ENCODE peak calls at places on chromosomes 16 and 17, in six cellular contexts. V is iPS DF 19.7, N is fibroblast of the conjunctiva, M is kidney epithelial cell, L is left ventricle myocardium superior, E is AG10803. C is an unnamed sample.

GRCh38 chr17:10125761-10126553 is 72.4 kb downstream of the GAS7 start:
- DNase-seq in V (no peak), N (no peak), M (no peak), L (peak), E (peak), C (no peak)

GRCh38 chr16:56956756-56957155 is 5.0 kb upstream of the CETP start:
- DNase-seq in V (no peak), N (no peak), M (no peak), L (no peak), E (no peak), C (no peak)

GRCh38 chr16:72241930-72242329 is 70.0 kb upstream of the PMFBP1 start:
- DNase-seq in V (no peak), N (peak), M (no peak), L (no peak), E (peak), C (peak)

GRCh38 chr17:14320734-14321475 is 20.0 kb downstream of the HS3ST3B1 start:
- DNase-seq in V (no peak), N (no peak), M (no peak), L (no peak), E (no peak), C (no peak)

GRCh38 chr16:69187387-69187890 is 475 bp downstream of the SNTB2 start:
- DNase-seq in V (no peak), N (no peak), M (no peak), L (peak), E (peak), C (peak)

GRCh38 chr16:27359615-27360014 is 42.4 kb upstream of the IL21R start:
- DNase-seq in V (no peak), N (no peak), M (no peak), L (no peak), E (no peak), C (no peak)

GRCh38 chr16:2077696-2078095 is 29.9 kb downstream of the TSC2 start:
- DNase-seq in V (no peak), N (no peak), M (no peak), L (no peak), E (no peak), C (no peak)

GRCh38 chr16:56946767-56947603 is 14.8 kb upstream of the CETP start:
- DNase-seq in V (no peak), N (no peak), M (no peak), L (no peak), E (no peak), C (no peak)

GRCh38 chr16:87661561-87661960 is 59.3 kb downstream of the JPH3 start:
- DNase-seq in V (no peak), N (no peak), M (no peak), L (peak), E (peak), C (peak)

GRCh38 chr16:27455700-27456099 is 53.7 kb downstream of the IL21R start:
- DNase-seq in V (no peak), N (no peak), M (no peak), L (peak), E (no peak), C (no peak)

GRCh38 chr16:63361032-63361624 is 1324.9 kb upstream of the CDH8 start:
- DNase-seq in V (peak), N (peak), M (peak), L (no peak), E (peak), C (peak)

GRCh38 chr17:8142158-8142886 is 9.9 kb downstream of the PER1 start:
- DNase-seq in V (no peak), N (no peak), M (no peak), L (no peak), E (no peak), C (no peak)

GRCh38 chr16:84467709-84468108 is 36.8 kb downstream of the MEAK7 start:
- DNase-seq in V (no peak), N (no peak), M (no peak), L (no peak), E (no peak), C (no peak)

GRCh38 chr17:49219987-49220386 is 9.5 kb downstream of the ABI3 start:
- DNase-seq in V (no peak), N (no peak), M (no peak), L (no peak), E (no peak), C (no peak)

GRCh38 chr16:29958756-29959155 is 3.1 kb upstream of the TMEM219 start:
- DNase-seq in V (no peak), N (no peak), M (no peak), L (no peak), E (no peak), C (no peak)

GRCh38 chr17:33990943-33991706 is 264.0 kb upstream of the CCL2 start:
- DNase-seq in V (no peak), N (no peak), M (no peak), L (no peak), E (no peak), C (no peak)

GRCh38 chr16:50664270-50664669 is 16.8 kb downstream of the SNX20 start:
- DNase-seq in V (no peak), N (no peak), M (no peak), L (no peak), E (no peak), C (no peak)

GRCh38 chr17:19338031-19338990 is 24.2 kb downstream of the B9D1 start:
- DNase-seq in V (no peak), N (no peak), M (no peak), L (peak), E (peak), C (peak)

GRCh38 chr17:40694584-40694983 is 9.0 kb downstream of the KRT24 start:
- DNase-seq in V (no peak), N (no peak), M (no peak), L (no peak), E (no peak), C (no peak)

GRCh38 chr17:40932608-40933007 is 4.8 kb downstream of the KRT23 start:
- DNase-seq in V (no peak), N (no peak), M (peak), L (no peak), E (no peak), C (no peak)

GRCh38 chr17:17170346-17170976 is 35.7 kb downstream of the PLD6 start:
- DNase-seq in V (no peak), N (no peak), M (no peak), L (peak), E (peak), C (peak)

GRCh38 chr17:78532922-78533640 is 44.1 kb downstream of the DNAH17 start:
- DNase-seq in V (no peak), N (no peak), M (peak), L (no peak), E (peak), C (peak)

C was measured in AG08395.